ENCODE peak calls at places on chromosomes 16 and 17, in seven cellular contexts. J, H, T, B, L, S and V are unnamed samples. For H3K79me1, the result is how much of the 10 kb centered on the place peaks cover.

GRCh38 chr16:69064164-69064563 is 41.3 kb upstream of the HAS3 start:
- DNase-seq in J (no peak), H (no peak), T (no peak), B (peak), L (peak), S (no peak), V (peak)

GRCh38 chr17:81682565-81683207 is 911 bp downstream of the ARL16 start:
- DNase-seq in J (peak), H (no peak), T (no peak), B (peak), L (no peak), S (no peak), V (no peak)

GRCh38 chr17:8728251-8728925 is 16.2 kb downstream of the CCDC42 start:
- DNase-seq in J (no peak), H (no peak), T (no peak), B (no peak), L (no peak), S (no peak), V (peak)

GRCh38 chr17:3603119-3603869 is 5.9 kb downstream of the TRPV1 start:
- DNase-seq in J (peak), H (no peak), T (no peak), B (peak), L (no peak), S (no peak), V (peak)

GRCh38 chr17:36463916-36464764 is 22.3 kb upstream of the ZNHIT3 start:
- DNase-seq in J (peak), H (peak), T (peak), B (peak), L (peak), S (peak), V (peak)

GRCh38 chr16:81567987-81568748 is 123.6 kb downstream of the CMIP start:
- DNase-seq in J (peak), H (no peak), T (no peak), B (peak), L (no peak), S (no peak), V (no peak)

GRCh38 chr16:4184038-4184702 is 57.7 kb downstream of the SRL start:
- DNase-seq in J (no peak), H (no peak), T (peak), B (no peak), L (no peak), S (no peak), V (no peak)

GRCh38 chr16:89721644-89722391 is 481 bp downstream of the ZNF276 start:
- DNase-seq in J (peak), H (no peak), T (no peak), B (peak), L (peak), S (no peak), V (peak)

GRCh38 chr17:48100591-48101011 is 677 bp downstream of the CBX1 start:
- DNase-seq in J (peak), H (no peak), T (peak), B (peak), L (peak), S (peak), V (peak)

GRCh38 chr17:38363016-38363415 is 11.4 kb downstream of the SOCS7 start:
- DNase-seq in J (no peak), H (no peak), T (no peak), B (no peak), L (no peak), S (no peak), V (no peak)

GRCh38 chr17:21379080-21379711 is 3.0 kb downstream of the KCNJ12 start:
- DNase-seq in J (no peak), H (no peak), T (no peak), B (no peak), L (no peak), S (no peak), V (no peak)

GRCh38 chr17:77420476-77420803 is 279.7 kb downstream of the SEC14L1 start:
- DNase-seq in J (no peak), H (no peak), T (no peak), B (no peak), L (no peak), S (no peak), V (no peak)

GRCh38 chr16:35750157-35750689 is 2290.8 kb downstream of the TP53TG3F start:
- DNase-seq in J (no peak), H (no peak), T (no peak), B (no peak), L (no peak), S (no peak), V (no peak)

DNA sequence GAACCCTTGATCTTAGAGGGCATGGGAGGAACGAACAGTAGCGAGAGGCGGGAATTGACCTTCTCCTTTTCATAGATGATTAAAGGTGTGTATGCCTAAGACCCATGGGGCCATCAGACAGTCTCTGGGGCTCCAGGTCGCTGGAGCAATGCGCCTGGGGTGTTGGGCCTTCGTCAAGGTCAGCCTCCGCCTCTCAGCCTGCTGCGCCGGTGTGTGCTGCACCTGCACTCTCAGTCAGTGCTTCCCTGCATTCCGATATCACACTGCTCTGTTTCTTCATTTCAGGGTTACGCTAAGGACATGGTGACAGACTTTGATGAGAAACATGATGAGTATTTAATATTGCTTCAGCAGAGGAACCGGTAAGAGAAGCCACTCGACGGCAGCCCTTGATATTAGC is 68.2 kb downstream of the KATNIP start:
- DNase-seq in J (no peak), H (no peak), T (no peak), B (no peak), L (no peak), S (no peak), V (no peak)
- H3K79me1 ChIP-seq in J (under half), H (under half), T (under half), B (under half), L (under half), S (under half), V (under half)

GRCh38 chr16:53257001-53257400 is 177.3 kb upstream of the RBL2 start:
- DNase-seq in J (peak), H (no peak), T (no peak), B (peak), L (peak), S (no peak), V (no peak)
- H3K4me2 ChIP-seq in J (no peak), H (no peak), T (no peak), B (no peak), L (no peak), S (no peak), V (no peak)

GRCh38 chr16:67200491-67200890 is 1.6 kb downstream of the ELMO3 start:
- DNase-seq in J (no peak), H (no peak), T (no peak), B (no peak), L (no peak), S (no peak), V (no peak)
- H3K79me1 ChIP-seq in J (under half), H (under half), T (under half), B (under half), L (under half), S (under half), V (under half)

GRCh38 chr16:58125041-58125440 is 4.1 kb downstream of the CFAP20 start:
- DNase-seq in J (no peak), H (no peak), T (no peak), B (no peak), L (no peak), S (no peak), V (no peak)
- H3K4me2 ChIP-seq in J (no peak), H (no peak), T (no peak), B (no peak), L (no peak), S (no peak), V (no peak)

DNA sequence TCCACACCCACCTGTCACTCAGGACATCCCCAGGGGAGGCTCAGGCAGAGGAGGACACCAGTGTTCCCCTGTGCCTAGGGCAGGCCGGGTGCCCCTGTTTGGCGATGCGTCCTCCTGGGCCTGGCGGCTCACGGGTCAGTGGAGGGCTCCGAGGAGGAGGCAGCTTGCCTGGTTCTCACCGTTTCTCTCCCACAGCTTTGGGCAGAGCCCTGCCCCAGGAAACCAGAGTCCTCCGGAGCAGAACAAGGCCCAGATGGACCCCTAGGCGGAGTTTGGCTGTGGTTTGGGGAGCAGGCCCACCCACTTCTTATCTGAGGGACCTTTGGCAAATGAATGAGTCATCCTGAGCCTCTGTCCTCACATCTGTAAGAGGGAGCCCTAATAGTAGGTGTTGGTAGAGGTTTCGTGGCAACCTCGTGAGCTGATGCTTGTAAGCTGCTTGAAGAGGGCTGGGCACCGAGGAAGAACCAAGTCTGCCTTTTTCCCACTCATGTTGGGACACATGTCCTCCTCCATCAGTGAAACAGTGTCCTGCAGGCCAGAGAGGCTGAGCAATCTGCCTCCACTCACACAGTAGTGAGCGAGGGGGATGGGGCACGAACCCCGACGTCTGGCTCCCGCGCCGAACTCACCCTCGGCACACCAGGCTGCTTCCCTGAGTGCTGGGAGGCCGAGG is 247.0 kb upstream of the CIBAR2 start:
- DNase-seq in J (peak), H (no peak), T (no peak), B (peak), L (no peak), S (no peak), V (no peak)
- H3K79me1 ChIP-seq in J (under half), H (under half), T (under half), B (half or more), L (under half), S (under half), V (half or more)

DNA sequence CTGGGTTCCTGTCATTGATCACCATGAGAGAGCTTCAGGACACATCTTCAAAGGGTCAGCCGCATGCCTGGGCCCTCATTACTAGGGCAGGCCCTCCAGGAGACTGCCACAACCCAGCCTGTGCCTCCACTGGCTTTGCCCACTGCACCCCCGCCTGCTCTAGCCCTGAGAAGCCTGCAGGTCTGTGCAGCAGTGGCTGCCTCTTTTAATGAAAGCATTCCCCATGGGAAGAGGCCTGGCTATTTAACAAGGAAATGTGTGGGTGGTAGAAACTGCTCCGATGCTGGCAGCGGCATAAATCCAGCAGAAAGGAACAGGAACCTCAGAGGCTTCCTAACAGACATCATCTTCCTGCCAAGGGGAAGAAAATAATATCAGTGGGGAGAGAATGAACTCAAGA is 360 bp upstream of the KRT32 start:
- DNase-seq in J (no peak), H (no peak), T (no peak), B (no peak), L (no peak), S (no peak), V (no peak)
- H3K4me2 ChIP-seq in J (no peak), H (no peak), T (no peak), B (no peak), L (no peak), S (no peak), V (no peak)

GRCh38 chr16:1154887-1155331 is 2.0 kb downstream of the CACNA1H start:
- DNase-seq in J (no peak), H (no peak), T (no peak), B (peak), L (no peak), S (no peak), V (no peak)

GRCh38 chr16:1152123-1152638 is 725 bp upstream of the CACNA1H start:
- DNase-seq in J (no peak), H (peak), T (peak), B (no peak), L (peak), S (no peak), V (no peak)

GRCh38 chr16:1154291-1154886 is 1.5 kb downstream of the CACNA1H start:
- DNase-seq in J (no peak), H (no peak), T (no peak), B (no peak), L (no peak), S (no peak), V (no peak)

GRCh38 chr16:1152651-1153259 is at the start of gene CACNA1H:
- DNase-seq in J (no peak), H (peak), T (peak), B (no peak), L (peak), S (no peak), V (no peak)

DNA sequence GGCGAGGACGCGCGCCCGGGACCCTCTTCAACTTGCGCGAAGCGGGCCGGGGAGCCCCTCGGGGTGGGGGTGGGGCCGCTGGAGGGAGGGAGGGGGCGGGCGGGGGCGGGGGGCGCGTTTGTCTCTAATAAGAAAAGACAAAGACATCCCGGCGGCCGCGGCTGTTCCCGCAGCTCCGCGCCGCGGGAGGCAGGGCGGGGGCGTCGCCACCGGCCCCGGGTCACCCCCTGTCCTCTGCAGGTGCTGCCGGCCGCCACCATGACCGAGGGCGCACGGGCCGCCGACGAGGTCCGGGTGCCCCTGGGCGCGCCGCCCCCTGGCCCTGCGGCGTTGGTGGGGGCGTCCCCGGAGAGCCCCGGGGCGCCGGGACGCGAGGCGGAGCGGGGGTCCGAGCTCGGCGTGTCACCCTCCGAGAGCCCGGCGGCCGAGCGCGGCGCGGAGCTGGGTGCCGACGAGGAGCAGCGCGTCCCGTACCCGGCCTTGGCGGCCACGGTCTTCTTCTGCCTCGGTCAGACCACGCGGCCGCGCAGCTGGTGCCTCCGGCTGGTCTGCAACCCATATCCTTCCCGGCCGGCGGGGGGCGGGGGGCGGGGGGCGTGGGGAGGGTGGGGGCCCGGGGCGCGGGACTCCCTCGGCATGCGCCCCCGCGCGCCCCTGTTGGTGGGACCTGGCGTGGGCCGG is 714 bp downstream of the CACNA1H start:
- DNase-seq in J (no peak), H (no peak), T (no peak), B (no peak), L (no peak), S (no peak), V (no peak)
- H3K79me1 ChIP-seq in J (under half), H (under half), T (under half), B (under half), L (under half), S (under half), V (under half)

DNA sequence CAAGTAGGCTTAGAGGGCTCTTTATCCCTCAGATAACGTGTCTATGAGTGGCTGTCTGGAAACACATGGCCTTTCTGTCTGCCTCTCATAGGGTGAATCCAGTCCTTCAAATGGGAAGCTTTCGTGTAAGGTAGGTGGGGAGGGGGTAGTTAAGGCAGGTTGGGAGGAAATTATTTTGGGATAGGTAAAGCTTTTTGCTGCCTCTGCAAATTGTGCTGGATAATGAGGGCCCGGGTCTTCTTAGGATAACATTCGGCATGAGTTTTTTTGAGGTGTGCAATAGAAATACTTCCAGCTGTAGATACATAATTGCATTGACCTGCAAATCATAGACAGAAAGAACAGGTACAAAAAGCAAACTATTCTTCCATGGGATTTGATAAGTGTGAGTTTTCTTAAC is 189.7 kb downstream of the PRKCA start:
- DNase-seq in J (no peak), H (no peak), T (no peak), B (no peak), L (no peak), S (no peak), V (no peak)
- H3K4me2 ChIP-seq in J (no peak), H (no peak), T (no peak), B (no peak), L (no peak), S (no peak), V (no peak)

GRCh38 chr17:27585792-27586191 is 45.2 kb upstream of the LGALS9 start:
- DNase-seq in J (no peak), H (no peak), T (no peak), B (no peak), L (no peak), S (no peak), V (no peak)

GRCh38 chr17:27582696-27583095 is 48.3 kb upstream of the LGALS9 start:
- DNase-seq in J (no peak), H (no peak), T (no peak), B (no peak), L (no peak), S (no peak), V (no peak)

GRCh38 chr17:27586203-27586701 is 44.7 kb upstream of the LGALS9 start:
- DNase-seq in J (peak), H (no peak), T (no peak), B (peak), L (no peak), S (no peak), V (peak)

GRCh38 chr17:27588354-27588753 is 42.6 kb upstream of the LGALS9 start:
- DNase-seq in J (no peak), H (no peak), T (no peak), B (no peak), L (no peak), S (no peak), V (no peak)

DNA sequence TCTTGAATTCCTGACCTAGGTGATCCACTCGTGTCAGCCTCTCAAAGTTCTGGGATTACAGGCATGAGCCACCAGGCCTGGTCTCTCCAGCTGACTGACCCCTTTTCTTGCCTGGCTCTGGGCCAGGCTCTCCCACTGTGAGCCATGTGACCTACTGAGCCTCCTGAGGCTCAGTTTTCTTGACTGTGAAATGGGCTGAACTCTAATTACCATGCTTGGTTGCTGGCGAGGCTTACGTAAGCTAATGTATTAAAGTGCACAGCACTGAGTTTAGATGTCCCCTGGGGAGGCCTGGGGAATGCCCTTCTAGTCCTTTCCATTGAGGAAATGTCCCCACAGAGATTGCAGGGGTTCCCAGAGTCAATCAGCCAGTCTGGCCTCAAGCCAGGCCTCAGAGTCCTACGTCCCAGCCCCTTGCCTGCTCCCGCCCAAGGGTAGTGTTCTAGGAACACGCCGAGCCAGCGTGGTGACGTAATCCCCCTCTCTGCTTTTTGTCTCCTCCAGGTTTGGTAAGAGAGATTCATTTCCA is 45.8 kb upstream of the LGALS9 start:
- DNase-seq in J (no peak), H (no peak), T (no peak), B (no peak), L (no peak), S (no peak), V (peak)
- H3K79me1 ChIP-seq in J (under half), H (under half), T (under half), B (half or more), L (under half), S (under half), V (under half)

GRCh38 chr17:17779015-17779611 is 57.7 kb downstream of the SREBF1 start:
- DNase-seq in J (peak), H (no peak), T (no peak), B (no peak), L (no peak), S (no peak), V (no peak)

GRCh38 chr17:17781591-17782424 is 55.0 kb downstream of the SREBF1 start:
- DNase-seq in J (peak), H (peak), T (peak), B (peak), L (peak), S (no peak), V (no peak)

GRCh38 chr17:17782425-17783120 is 54.2 kb downstream of the SREBF1 start:
- DNase-seq in J (peak), H (peak), T (peak), B (no peak), L (peak), S (no peak), V (no peak)

GRCh38 chr17:17783121-17783824 is 53.5 kb downstream of the SREBF1 start:
- DNase-seq in J (peak), H (peak), T (peak), B (no peak), L (peak), S (peak), V (peak)

DNA sequence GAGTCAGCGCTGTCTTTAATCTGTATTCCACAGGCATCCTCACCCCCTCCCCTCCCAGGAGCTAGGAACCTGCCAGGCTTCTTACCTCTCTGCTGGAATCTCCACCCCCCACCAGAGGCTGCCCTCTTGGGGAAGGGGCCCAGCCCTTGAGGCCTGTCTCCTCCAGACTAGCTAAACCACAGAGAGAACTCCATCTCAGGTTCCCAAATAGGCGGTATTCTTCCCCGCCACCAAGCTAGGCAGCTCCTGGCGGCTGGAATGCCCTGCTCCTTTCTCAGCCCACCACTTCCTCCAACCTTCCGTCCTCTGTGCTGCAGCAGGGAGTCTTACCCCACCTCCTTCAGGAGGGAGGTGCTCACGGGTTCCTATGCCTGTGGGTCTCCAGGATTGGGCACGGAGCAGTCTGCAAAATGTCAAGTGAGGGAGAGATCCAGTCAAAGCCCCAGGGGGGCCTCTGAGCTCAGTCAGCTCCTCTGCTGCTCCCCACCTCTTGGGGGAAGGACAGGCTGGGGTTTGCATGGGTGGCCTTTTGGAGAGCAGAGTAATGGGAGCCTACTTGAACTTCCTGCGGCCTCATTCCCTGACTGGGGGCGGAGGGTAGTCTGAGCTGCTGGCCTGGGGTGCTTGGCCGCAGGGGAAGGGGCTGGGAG is 55.7 kb downstream of the SREBF1 start:
- DNase-seq in J (peak), H (peak), T (peak), B (peak), L (peak), S (peak), V (no peak)
- H3K4me2 ChIP-seq in J (peak), H (peak), T (peak), B (peak), L (peak), S (peak), V (peak)